ENCODE peak calls at places on chromosomes 2 and 18, in six cellular contexts. G, F, S, C, Q and I are unnamed samples.

GRCh38 chr2:239930378-239930777 is 94.8 kb downstream of the NDUFA10 start:
- DNase-seq in S (no peak), Q (no peak), F (no peak), G (no peak), C (no peak), I (no peak)

GRCh38 chr2:175010848-175011254 is 5.7 kb upstream of the CHN1 start:
- DNase-seq in C (no peak), G (no peak), F (no peak), Q (no peak), S (no peak), I (no peak)

GRCh38 chr2:94996401-94997100 is 29.0 kb upstream of the MAL start:
- DNase-seq in C (no peak), G (no peak), Q (no peak), F (no peak), S (no peak), I (no peak)

GRCh38 chr2:15031745-15032240 is 399.3 kb downstream of the LRATD1 start:
- DNase-seq in F (no peak), Q (no peak), C (no peak), S (no peak), G (no peak), I (no peak)

GRCh38 chr2:133658020-133658903 is 90.0 kb upstream of the NCKAP5 start:
- DNase-seq in G (no peak), Q (no peak), F (no peak), C (no peak), S (no peak), I (peak)

GRCh38 chr18:8706981-8707940 is 1.9 kb downstream of the MTCL1 start:
- DNase-seq in Q (no peak), F (peak), C (peak), S (no peak), G (no peak), I (no peak)

GRCh38 chr18:7288544-7288943 is 57.7 kb downstream of the LRRC30 start:
- DNase-seq in G (no peak), Q (no peak), F (no peak), S (no peak), C (no peak), I (no peak)

GRCh38 chr2:157283468-157283867 is 26.0 kb downstream of the GALNT5 start:
- DNase-seq in G (no peak), S (no peak), Q (no peak), C (no peak), F (no peak), I (no peak)

GRCh38 chr2:172859821-172860707 is 124.4 kb downstream of the RAPGEF4 start:
- DNase-seq in F (peak), Q (no peak), S (no peak), G (no peak), C (no peak), I (no peak)

GRCh38 chr2:200747668-200748618 is 63.8 kb upstream of the BZW1 start:
- DNase-seq in F (peak), S (no peak), C (peak), Q (no peak), G (peak), I (peak)

GRCh38 chr2:168816369-168816768 is 13.9 kb downstream of the NOSTRIN start:
- DNase-seq in Q (no peak), S (no peak), G (peak), F (peak), C (peak), I (peak)

GRCh38 chr2:74293191-74294065 is 49.8 kb downstream of the SLC4A5 start:
- DNase-seq in C (no peak), F (no peak), S (no peak), G (no peak), Q (no peak), I (no peak)

GRCh38 chr18:23279931-23280330 is 144.6 kb downstream of the CABLES1 start:
- DNase-seq in C (no peak), F (no peak), Q (no peak), G (no peak), S (no peak), I (no peak)

GRCh38 chr2:154813636-154814035 is 115.1 kb downstream of the KCNJ3 start:
- DNase-seq in S (no peak), F (no peak), Q (no peak), C (no peak), G (no peak), I (no peak)

GRCh38 chr18:40529478-40529877 is 1425.6 kb upstream of the PIK3C3 start:
- DNase-seq in F (peak), S (no peak), Q (no peak), C (peak), G (no peak), I (no peak)

GRCh38 chr18:79447703-79448367 is 52.1 kb downstream of the NFATC1 start:
- DNase-seq in S (no peak), F (peak), C (no peak), G (no peak), Q (no peak), I (no peak)

GRCh38 chr2:151862688-151863087 is 34.5 kb upstream of the ARL5A start:
- DNase-seq in F (no peak), C (no peak), S (no peak), Q (no peak), G (no peak), I (no peak)

GRCh38 chr2:191038241-191038725 is 24.3 kb upstream of the STAT1 start:
- DNase-seq in C (peak), S (no peak), Q (no peak), F (peak), G (no peak), I (no peak)

GRCh38 chr2:220241423-220241822 is 614.0 kb downstream of the SLC4A3 start:
- DNase-seq in F (peak), G (no peak), C (no peak), Q (no peak), S (no peak), I (no peak)

GRCh38 chr2:237280235-237280634 is 133.7 kb downstream of the COL6A3 start:
- DNase-seq in F (peak), C (peak), Q (no peak), S (no peak), G (peak), I (peak)

GRCh38 chr2:105866439-105867170 is 121.9 kb downstream of the NCK2 start:
- DNase-seq in S (no peak), G (peak), F (peak), Q (no peak), C (peak), I (peak)

GRCh38 chr2:224025874-224026273 is 13.2 kb downstream of the SERPINE2 start:
- DNase-seq in C (no peak), S (peak), Q (peak), G (no peak), F (no peak), I (no peak)

GRCh38 chr18:49225160-49225559 is 235.3 kb downstream of the DYM start:
- DNase-seq in C (peak), S (no peak), F (peak), Q (no peak), G (no peak), I (no peak)

GRCh38 chr2:1730047-1730937 is 14.0 kb downstream of the PXDN start:
- DNase-seq in S (no peak), G (no peak), Q (no peak), C (peak), F (peak), I (no peak)

GRCh38 chr2:226701052-226701451 is 98.6 kb downstream of the IRS1 start:
- DNase-seq in Q (peak), G (peak), F (peak), C (peak), S (no peak), I (peak)

GRCh38 chr18:79915161-79916127 is 36.0 kb downstream of the SLC66A2 start:
- DNase-seq in F (no peak), Q (peak), C (no peak), G (no peak), S (no peak), I (no peak)

GRCh38 chr2:5982217-5982910 is 290.2 kb downstream of the SOX11 start:
- DNase-seq in G (no peak), Q (no peak), C (no peak), F (no peak), S (no peak), I (no peak)

GRCh38 chr2:100650151-100650550 is 87.4 kb downstream of the PDCL3 start:
- DNase-seq in G (no peak), F (no peak), S (no peak), Q (no peak), C (no peak), I (no peak)

GRCh38 chr2:54446122-54446521 is 10.0 kb upstream of the SPTBN1 start:
- DNase-seq in Q (no peak), F (no peak), S (no peak), C (no peak), G (no peak), I (no peak)

GRCh38 chr18:78273876-78274275 is 705.7 kb upstream of the SALL3 start:
- DNase-seq in Q (no peak), S (no peak), G (no peak), C (no peak), F (no peak), I (no peak)

GRCh38 chr2:120702751-120703150 is 32.9 kb upstream of the GLI2 start:
- DNase-seq in F (no peak), Q (no peak), S (no peak), C (no peak), G (no peak), I (no peak)

GRCh38 chr2:67346718-67347407 is 50.3 kb upstream of the ETAA1 start:
- DNase-seq in G (peak), S (no peak), F (peak), C (no peak), Q (no peak), I (peak)